ENCODE peak calls at places on chromosomes 2 and 18, in six cellular contexts. X, M, Q, I, U and F are unnamed samples.

GRCh38 chr2:186440506-186440905 is 45.6 kb upstream of the ZC3H15 start:
- DNase-seq in U (no peak), M (no peak), Q (no peak), X (no peak), I (no peak), F (no peak)

GRCh38 chr2:1910562-1911256 is 166.4 kb upstream of the PXDN start:
- DNase-seq in U (no peak), X (no peak), M (no peak), Q (no peak), I (no peak), F (no peak)

GRCh38 chr2:239309398-239310245 is 91.2 kb downstream of the HDAC4 start:
- DNase-seq in Q (no peak), M (peak; percentile 42), U (no peak), I (no peak), X (peak; percentile 66), F (no peak)

GRCh38 chr2:86825728-86826386 is 35.1 kb upstream of the CD8A start:
- DNase-seq in M (no peak), U (no peak), X (no peak), I (no peak), Q (no peak), F (no peak)

GRCh38 chr2:99723632-99724031 is 233.8 kb upstream of the REV1 start:
- DNase-seq in X (no peak), I (no peak), M (no peak), U (no peak), Q (no peak), F (no peak)

GRCh38 chr2:120736955-120737801 is 1.5 kb downstream of the GLI2 start:
- DNase-seq in I (peak; percentile 83), Q (peak; percentile 92), U (no peak), M (peak; percentile 72), X (peak; percentile 68), F (no peak)

GRCh38 chr2:144510206-144510991 is 9.5 kb downstream of the ZEB2 start:
- DNase-seq in X (no peak), I (no peak), M (no peak), U (no peak), Q (peak; percentile 89), F (no peak)

GRCh38 chr2:86068098-86069047 is 37.3 kb downstream of the POLR1A start:
- DNase-seq in U (peak; percentile 76), M (no peak), I (peak; percentile 29), X (no peak), Q (peak; percentile 30), F (no peak)

GRCh38 chr2:233414273-233414654 is 60.0 kb downstream of the DGKD start:
- DNase-seq in M (peak; percentile 34), I (peak; percentile 78), U (no peak), Q (peak; percentile 32), X (no peak), F (no peak)

GRCh38 chr2:235235977-235236767 is 257.7 kb upstream of the AGAP1 start:
- DNase-seq in I (no peak), Q (no peak), M (no peak), X (no peak), U (no peak), F (no peak)

GRCh38 chr2:20532634-20533437 is 86.0 kb downstream of the RHOB start:
- DNase-seq in I (peak; percentile 32), M (no peak), Q (no peak), U (no peak), X (peak; percentile 82), F (no peak)

GRCh38 chr2:133789743-133790142 is 221.5 kb upstream of the NCKAP5 start:
- DNase-seq in Q (no peak), M (no peak), I (no peak), U (no peak), X (no peak), F (no peak)

GRCh38 chr2:26178746-26179436 is 6.0 kb downstream of the GAREM2 start:
- DNase-seq in M (peak; percentile 77), X (peak; percentile 84), U (peak; percentile 47), Q (no peak), I (no peak), F (no peak)

GRCh38 chr2:131413148-131413747 is 49.3 kb upstream of the RAB6D start:
- DNase-seq in X (no peak), U (peak; percentile 65), I (peak; percentile 53), Q (peak; percentile 63), M (no peak), F (no peak)

GRCh38 chr2:236489895-236490404 is 79.7 kb upstream of the ACKR3 start:
- DNase-seq in I (no peak), M (no peak), Q (no peak), U (no peak), X (no peak), F (no peak)

GRCh38 chr2:122139739-122140138 is 384.3 kb downstream of the TSN start:
- DNase-seq in M (no peak), X (no peak), Q (no peak), U (no peak), I (no peak), F (no peak)

GRCh38 chr2:122135353-122135947 is 380.0 kb downstream of the TSN start:
- DNase-seq in I (no peak), U (no peak), M (no peak), Q (no peak), X (no peak), F (no peak)

GRCh38 chr2:122138561-122138960 is 383.1 kb downstream of the TSN start:
- DNase-seq in M (no peak), I (no peak), U (no peak), X (no peak), Q (no peak), F (no peak)

GRCh38 chr2:122132292-122132691 is 376.8 kb downstream of the TSN start:
- DNase-seq in M (no peak), I (no peak), Q (no peak), U (no peak), X (no peak), F (no peak)

DNA sequence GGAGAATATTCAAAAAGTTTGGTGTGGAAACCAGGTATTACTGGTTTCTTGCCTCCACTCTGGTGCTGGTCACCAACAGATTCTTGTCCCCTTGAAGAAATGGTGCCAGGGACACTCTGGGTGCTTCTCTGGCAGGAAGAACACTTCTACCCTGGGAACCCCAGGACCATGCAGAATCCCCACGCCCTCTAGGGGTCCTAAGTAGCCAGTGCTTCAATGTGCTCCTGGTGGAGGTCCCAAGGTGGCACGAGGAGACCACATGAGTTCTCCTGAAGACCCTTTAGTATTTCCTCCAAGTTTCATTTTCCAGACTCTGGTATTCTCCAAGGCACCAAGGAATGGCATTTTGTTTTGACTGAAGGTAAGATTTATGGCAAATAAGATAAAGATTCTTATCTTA is 380.6 kb downstream of the TSN start:
- DNase-seq in I (peak; percentile 33), U (no peak), X (no peak), Q (peak; percentile 21), M (no peak), F (no peak)
- H3K4me3 ChIP-seq in I (no peak overlapping the region), U (no peak overlapping the region), X (no peak overlapping the region), Q (no peak overlapping the region), M (no peak overlapping the region), F (no peak overlapping the region)

GRCh38 chr2:65611488-65611887 is 179.1 kb upstream of the SPRED2 start:
- DNase-seq in I (no peak), Q (no peak), U (no peak), X (no peak), M (peak; percentile 24), F (no peak)
- H3K4me3 ChIP-seq in I (no peak overlapping the region), Q (no peak overlapping the region), U (no peak overlapping the region), X (no peak overlapping the region), M (no peak overlapping the region), F (no peak overlapping the region)

GRCh38 chr18:12906773-12907172 is 22.7 kb upstream of the PTPN2 start:
- DNase-seq in M (no peak), X (no peak), I (no peak), U (no peak), Q (no peak), F (no peak)

GRCh38 chr18:12907258-12907925 is 23.4 kb upstream of the PTPN2 start:
- DNase-seq in X (no peak), Q (peak; percentile 72), I (no peak), M (no peak), U (no peak), F (no peak)

GRCh38 chr18:12908706-12909105 is 24.7 kb upstream of the PTPN2 start:
- DNase-seq in I (no peak), X (no peak), M (no peak), U (no peak), Q (no peak), F (no peak)

GRCh38 chr18:12911928-12912703 is 28.1 kb upstream of the PTPN2 start:
- DNase-seq in I (no peak), X (peak; percentile 78), U (no peak), M (peak; percentile 54), Q (no peak), F (no peak)

GRCh38 chr18:12911025-12911927 is 27.2 kb upstream of the PTPN2 start:
- DNase-seq in Q (no peak), M (peak; percentile 52), X (peak; percentile 90), I (no peak), U (no peak), F (no peak)
- H3K4me3 ChIP-seq in Q (no peak overlapping the region), M (no peak overlapping the region), X (peak overlapping the region; percentile 33), I (no peak overlapping the region), U (no peak overlapping the region), F (peak overlapping the region; percentile 5)

GRCh38 chr18:34224423-34225217 is at the start of gene NOL4:
- DNase-seq in Q (no peak), U (no peak), X (peak; percentile 74), I (peak; percentile 4), M (peak; percentile 93), F (peak; percentile 12)

GRCh38 chr18:34223164-34223892 is 1.4 kb downstream of the NOL4 start:
- DNase-seq in Q (no peak), X (peak; percentile 56), I (peak; percentile 5), M (peak; percentile 82), U (no peak), F (no peak)

GRCh38 chr18:34223893-34224422 is 755 bp downstream of the NOL4 start:
- DNase-seq in Q (no peak), U (no peak), I (no peak), M (peak; percentile 49), X (no peak), F (no peak)

GRCh38 chr18:34222396-34223163 is 2.1 kb downstream of the NOL4 start:
- DNase-seq in M (peak; percentile 83), I (no peak), X (peak; percentile 70), Q (no peak), U (peak; percentile 32), F (no peak)

GRCh38 chr18:34225218-34225553 is 473 bp upstream of the NOL4 start:
- DNase-seq in Q (no peak), I (no peak), M (no peak), X (no peak), U (no peak), F (no peak)
- H3K4me3 ChIP-seq in Q (no peak overlapping the region), I (no peak overlapping the region), M (no peak overlapping the region), X (no peak overlapping the region), U (no peak overlapping the region), F (no peak overlapping the region)